ENCODE peak calls at places on chromosomes 6 and 20, in seven cellular contexts. T, S, F, P, B, M and D are unnamed samples.

GRCh38 chr6:44010411-44011349 is 116.6 kb downstream of the MRPL14 start:
- DNase-seq in T (no peak), S (peak), F (peak), P (peak), B (peak), M (no peak), D (no peak)

GRCh38 chr6:36229223-36229622 is 32.7 kb downstream of the BRPF3 start:
- DNase-seq in T (no peak), S (no peak), F (no peak), P (no peak), B (no peak), M (no peak), D (no peak)

GRCh38 chr6:11769816-11770545 is 8.6 kb downstream of the ADTRP start:
- DNase-seq in T (no peak), S (no peak), F (no peak), P (peak), B (no peak), M (no peak), D (no peak)

GRCh38 chr6:56804996-56805395 is 149.9 kb upstream of the BEND6 start:
- DNase-seq in T (no peak), S (peak), F (peak), P (peak), B (no peak), M (no peak), D (no peak)

GRCh38 chr6:13471184-13471583 is 16.2 kb downstream of the GFOD1 start:
- DNase-seq in T (no peak), S (no peak), F (no peak), P (no peak), B (no peak), M (no peak), D (no peak)

GRCh38 chr20:7742479-7742878 is 197.8 kb downstream of the HAO1 start:
- DNase-seq in T (no peak), S (peak), F (peak), P (peak), B (no peak), M (no peak), D (no peak)

GRCh38 chr6:158040051-158040803 is 58.6 kb downstream of the SYNJ2 start:
- DNase-seq in T (no peak), S (peak), F (peak), P (peak), B (peak), M (peak), D (no peak)

GRCh38 chr6:16136086-16136485 is 7.2 kb downstream of the MYLIP start:
- DNase-seq in T (peak), S (no peak), F (no peak), P (no peak), B (no peak), M (no peak), D (no peak)

GRCh38 chr6:169589699-169590257 is 112.1 kb downstream of the WDR27 start:
- DNase-seq in T (no peak), S (no peak), F (no peak), P (peak), B (no peak), M (no peak), D (no peak)

GRCh38 chr6:82057846-82058554 is 189.5 kb downstream of the IBTK start:
- DNase-seq in T (no peak), S (peak), F (peak), P (peak), B (no peak), M (no peak), D (no peak)

GRCh38 chr6:139335447-139336210 is 38.8 kb downstream of the CITED2 start:
- DNase-seq in T (no peak), S (no peak), F (no peak), P (peak), B (no peak), M (no peak), D (no peak)

GRCh38 chr6:193773-194310 is 98.4 kb upstream of the DUSP22 start:
- DNase-seq in T (no peak), S (no peak), F (no peak), P (no peak), B (no peak), M (no peak), D (no peak)

GRCh38 chr6:107730106-107730505 is 94.0 kb downstream of the SCML4 start:
- DNase-seq in T (peak), S (no peak), F (no peak), P (no peak), B (no peak), M (no peak), D (no peak)

GRCh38 chr6:107727096-107727757 is 96.9 kb downstream of the SCML4 start:
- DNase-seq in T (no peak), S (no peak), F (no peak), P (no peak), B (no peak), M (no peak), D (no peak)

GRCh38 chr6:107729098-107729497 is 95.0 kb downstream of the SCML4 start:
- DNase-seq in T (no peak), S (no peak), F (no peak), P (no peak), B (no peak), M (no peak), D (no peak)

GRCh38 chr6:107730683-107731314 is 93.3 kb downstream of the SCML4 start:
- DNase-seq in T (no peak), S (no peak), F (no peak), P (no peak), B (no peak), M (no peak), D (no peak)

GRCh38 chr6:107728564-107728897 is 95.6 kb downstream of the SCML4 start:
- DNase-seq in T (no peak), S (no peak), F (no peak), P (no peak), B (no peak), M (no peak), D (no peak)
- TF ChIP-seq CTCF in T (no peak), S (no peak), F (no peak), P (no peak), B (no peak), M (no peak), D (no peak)

GRCh38 chr20:38337561-38338140 is 8.6 kb upstream of the LBP start:
- DNase-seq in T (no peak), S (no peak), F (peak), P (peak), B (no peak), M (no peak), D (peak)
- TF ChIP-seq CTCF in T (no peak), S (peak), F (peak), P (peak), B (peak), M (peak), D (peak)

DNA sequence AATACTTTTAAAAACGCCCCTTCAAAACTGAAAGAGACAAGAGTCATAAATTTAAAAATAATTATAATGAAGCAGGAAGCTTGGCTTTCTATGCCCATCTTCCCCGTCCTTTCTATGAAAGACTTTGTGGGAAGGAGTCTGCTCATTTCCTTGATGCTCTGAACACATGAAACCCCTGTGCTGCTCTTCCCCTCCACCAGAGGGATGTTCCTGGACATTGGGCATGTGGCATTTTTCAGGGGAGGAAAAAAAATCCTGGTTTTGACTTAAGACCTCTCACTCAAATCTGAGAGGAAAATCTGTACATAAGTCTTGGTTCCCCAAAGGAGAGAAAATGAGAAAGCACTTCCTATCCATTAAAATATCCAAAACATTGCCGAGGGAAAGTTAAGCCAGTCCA is 393.0 kb downstream of the PAX1 start:
- DNase-seq in T (no peak), S (no peak), F (no peak), P (no peak), B (no peak), M (no peak), D (no peak)
- TF ChIP-seq CTCF in T (no peak), S (no peak), F (no peak), P (no peak), B (no peak), M (no peak), D (peak)

GRCh38 chr20:58711266-58712051 is 18.9 kb downstream of the NPEPL1 start:
- DNase-seq in T (no peak), S (no peak), F (no peak), P (no peak), B (peak), M (no peak), D (no peak)
- TF ChIP-seq CTCF in T (no peak), S (no peak), F (no peak), P (no peak), B (no peak), M (no peak), D (no peak)